ENCODE peak calls at places on chromosomes 5 and 9, in seven cellular contexts. One of them, this sample, is unnamed.

GRCh38 chr5:1110260-1110929 is 1.5 kb downstream of the SLC12A7 start:
- DNase-seq in naive thymus-derived CD4-positive, alpha-beta T cell: peak; percentile 14
- DNase-seq in AG09309: no peak
- DNase-seq in naive B cell: no peak
- DNase-seq in choroid plexus epithelial cell: peak; percentile 11
- DNase-seq in AG04449: no peak
- DNase-seq in A172: no peak
- DNase-seq in this sample: no peak

GRCh38 chr5:40762716-40763115 is 7.0 kb upstream of the TTC33 start:
- DNase-seq in naive thymus-derived CD4-positive, alpha-beta T cell: no peak
- DNase-seq in AG09309: no peak
- DNase-seq in naive B cell: no peak
- DNase-seq in choroid plexus epithelial cell: no peak
- DNase-seq in AG04449: no peak
- DNase-seq in A172: no peak
- DNase-seq in this sample: no peak

GRCh38 chr5:132419517-132420468 is 50.3 kb downstream of the SLC22A5 start:
- DNase-seq in naive thymus-derived CD4-positive, alpha-beta T cell: peak; percentile 55
- DNase-seq in AG09309: peak; percentile 23
- DNase-seq in naive B cell: peak; percentile 63
- DNase-seq in choroid plexus epithelial cell: peak; percentile 82
- DNase-seq in AG04449: no peak
- DNase-seq in A172: peak; percentile 84
- DNase-seq in this sample: peak; percentile 80

GRCh38 chr9:33151007-33151557 is 16.1 kb downstream of the B4GALT1 start:
- DNase-seq in naive thymus-derived CD4-positive, alpha-beta T cell: no peak
- DNase-seq in AG09309: peak; percentile 94
- DNase-seq in naive B cell: no peak
- DNase-seq in choroid plexus epithelial cell: peak; percentile 98
- DNase-seq in AG04449: peak; percentile 93
- DNase-seq in A172: peak; percentile 86
- DNase-seq in this sample: peak; percentile 96

GRCh38 chr5:6365142-6365976 is 13.0 kb downstream of the MED10 start:
- DNase-seq in naive thymus-derived CD4-positive, alpha-beta T cell: no peak
- DNase-seq in AG09309: peak; percentile 18
- DNase-seq in naive B cell: no peak
- DNase-seq in choroid plexus epithelial cell: peak; percentile 41
- DNase-seq in AG04449: no peak
- DNase-seq in A172: peak; percentile 82
- DNase-seq in this sample: peak; percentile 34

GRCh38 chr9:131516274-131516565 is 13.5 kb downstream of the POMT1 start:
- DNase-seq in naive thymus-derived CD4-positive, alpha-beta T cell: no peak
- DNase-seq in AG09309: no peak
- DNase-seq in naive B cell: no peak
- DNase-seq in choroid plexus epithelial cell: no peak
- DNase-seq in AG04449: no peak
- DNase-seq in A172: no peak
- DNase-seq in this sample: no peak

GRCh38 chr5:170353011-170353890 is 35.9 kb downstream of the KCNMB1 start:
- DNase-seq in naive thymus-derived CD4-positive, alpha-beta T cell: no peak
- DNase-seq in AG09309: no peak
- DNase-seq in naive B cell: no peak
- DNase-seq in choroid plexus epithelial cell: peak; percentile 15
- DNase-seq in AG04449: no peak
- DNase-seq in A172: no peak
- DNase-seq in this sample: no peak

GRCh38 chr5:143653256-143653655 is 158.7 kb upstream of the HMHB1 start:
- DNase-seq in naive thymus-derived CD4-positive, alpha-beta T cell: no peak
- DNase-seq in AG09309: no peak
- DNase-seq in naive B cell: no peak
- DNase-seq in choroid plexus epithelial cell: no peak
- DNase-seq in AG04449: no peak
- DNase-seq in A172: peak; percentile 13
- DNase-seq in this sample: no peak

GRCh38 chr5:75622564-75622963 is 11.3 kb downstream of the ANKDD1B start:
- DNase-seq in naive thymus-derived CD4-positive, alpha-beta T cell: no peak
- DNase-seq in AG09309: no peak
- DNase-seq in naive B cell: no peak
- DNase-seq in choroid plexus epithelial cell: no peak
- DNase-seq in AG04449: no peak
- DNase-seq in A172: peak; percentile 81
- DNase-seq in this sample: no peak

GRCh38 chr5:126391386-126391785 is 31.8 kb upstream of the GRAMD2B start:
- DNase-seq in naive thymus-derived CD4-positive, alpha-beta T cell: no peak
- DNase-seq in AG09309: no peak
- DNase-seq in naive B cell: no peak
- DNase-seq in choroid plexus epithelial cell: no peak
- DNase-seq in AG04449: no peak
- DNase-seq in A172: no peak
- DNase-seq in this sample: no peak

GRCh38 chr5:81750308-81751008 is 439 bp downstream of the SSBP2 start:
- DNase-seq in naive thymus-derived CD4-positive, alpha-beta T cell: peak; percentile 50
- DNase-seq in AG09309: no peak
- DNase-seq in naive B cell: peak; percentile 50
- DNase-seq in choroid plexus epithelial cell: no peak
- DNase-seq in AG04449: no peak
- DNase-seq in A172: no peak
- DNase-seq in this sample: no peak

GRCh38 chr5:132266031-132266835 is 8.7 kb downstream of the PDLIM4 start:
- DNase-seq in naive thymus-derived CD4-positive, alpha-beta T cell: no peak
- DNase-seq in AG09309: no peak
- DNase-seq in naive B cell: no peak
- DNase-seq in choroid plexus epithelial cell: no peak
- DNase-seq in AG04449: no peak
- DNase-seq in A172: no peak
- DNase-seq in this sample: no peak

GRCh38 chr5:81425569-81425968 is 31.6 kb upstream of the ACOT12 start:
- DNase-seq in naive thymus-derived CD4-positive, alpha-beta T cell: peak; percentile 58
- DNase-seq in AG09309: peak; percentile 32
- DNase-seq in naive B cell: peak; percentile 32
- DNase-seq in choroid plexus epithelial cell: peak; percentile 68
- DNase-seq in AG04449: no peak
- DNase-seq in A172: peak; percentile 45
- DNase-seq in this sample: peak; percentile 62

GRCh38 chr5:10286552-10287227 is 21.0 kb downstream of the CMBL start:
- DNase-seq in naive thymus-derived CD4-positive, alpha-beta T cell: no peak
- DNase-seq in AG09309: no peak
- DNase-seq in naive B cell: no peak
- DNase-seq in choroid plexus epithelial cell: no peak
- DNase-seq in AG04449: no peak
- DNase-seq in A172: no peak
- DNase-seq in this sample: peak; percentile 30